ENCODE peak calls at places on chromosomes 6 and 20, in six cellular contexts. W, I, M, V, J and G are unnamed samples.
A peak's percentile ranks its signal among the peaks of the same experiment; 100 is the strongest.

GRCh38 chr6:40436685-40437604 is 150.2 kb downstream of the LRFN2 start:
- DNase-seq in W (no peak), V (no peak), J (no peak), M (no peak), I (no peak), G (no peak)

GRCh38 chr6:155380666-155381332 is 66.5 kb upstream of the TFB1M start:
- DNase-seq in J (no peak), W (peak; percentile 24), V (no peak), M (no peak), I (no peak), G (no peak)

GRCh38 chr20:32535316-32535952 is 49.7 kb downstream of the NOL4L start:
- DNase-seq in V (no peak), I (no peak), J (no peak), W (no peak), M (no peak), G (no peak)

GRCh38 chr6:154928325-154928922 is 66.7 kb upstream of the TIAM2 start:
- DNase-seq in M (peak; percentile 73), W (peak; percentile 73), J (peak; percentile 77), V (peak; percentile 76), I (peak; percentile 50), G (peak; percentile 66)

GRCh38 chr6:128731249-128732165 is 151.4 kb upstream of the LAMA2 start:
- DNase-seq in V (peak; percentile 69), M (no peak), W (peak; percentile 56), J (no peak), I (peak; percentile 41), G (no peak)

GRCh38 chr6:135866445-135867143 is 15.1 kb downstream of the PDE7B start:
- DNase-seq in J (no peak), I (no peak), W (no peak), M (no peak), V (no peak), G (no peak)

GRCh38 chr20:62652051-62652893 is 10.0 kb downstream of the SLCO4A1 start:
- DNase-seq in M (peak; percentile 61), J (peak; percentile 64), I (peak; percentile 88), W (peak; percentile 90), V (peak; percentile 96), G (peak; percentile 50)

GRCh38 chr6:6191476-6191875 is 129.0 kb downstream of the F13A1 start:
- DNase-seq in W (peak; percentile 13), M (peak; percentile 25), J (peak; percentile 49), V (no peak), I (no peak), G (no peak)

GRCh38 chr6:52286798-52287432 is 2.4 kb upstream of the MCM3 start:
- DNase-seq in V (peak; percentile 59), W (peak; percentile 89), I (peak; percentile 73), J (peak; percentile 64), M (peak; percentile 45), G (peak; percentile 74)

GRCh38 chr6:2658788-2659187 is 91.9 kb downstream of the MYLK4 start:
- DNase-seq in I (no peak), J (no peak), W (peak; percentile 68), V (no peak), M (no peak), G (no peak)
- TF ChIP-seq JUN in I (no peak), J (no peak), W (no peak), V (no peak), M (no peak), G (no peak)

DNA sequence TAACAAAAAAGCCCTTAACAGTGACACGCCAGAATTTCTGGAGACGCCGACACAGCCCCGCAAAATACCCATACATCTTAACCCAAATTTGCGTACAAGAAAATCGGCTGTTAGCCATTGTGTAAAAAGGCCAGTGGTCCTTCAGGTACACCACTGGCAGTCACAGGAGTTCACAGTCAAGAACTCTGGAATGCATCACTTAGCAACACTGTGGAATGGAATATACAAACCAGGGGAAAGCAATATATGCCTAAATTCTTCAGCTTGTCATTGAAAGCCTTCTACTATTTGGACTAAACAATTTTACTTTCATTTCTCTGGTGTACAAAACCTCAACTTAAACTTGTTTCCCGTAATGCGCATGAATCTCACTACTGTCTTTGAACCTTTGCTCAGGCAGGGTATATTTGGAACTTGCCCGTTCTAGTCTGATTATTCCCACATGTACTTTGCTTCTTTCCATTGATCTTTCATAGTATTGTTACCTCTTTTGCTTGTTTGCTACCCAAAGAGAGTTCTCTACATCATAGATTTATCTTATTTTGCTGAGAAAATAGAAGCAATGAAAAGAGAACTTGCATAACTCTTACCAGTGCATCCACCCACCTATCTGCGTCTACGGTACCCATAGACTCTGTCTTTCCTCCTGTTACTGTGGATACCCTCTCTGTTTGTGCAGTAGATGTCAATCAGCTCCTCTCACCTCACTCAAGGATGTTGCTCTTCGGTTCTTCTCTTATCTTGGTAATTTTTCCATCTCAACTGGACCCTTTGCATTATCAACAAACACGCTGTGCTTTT is at the start of gene ARMH2:
- DNase-seq in J (no peak), W (no peak), I (no peak), M (no peak), V (no peak), G (no peak)
- TF ChIP-seq JUN in J (no peak), W (no peak), I (no peak), M (no peak), V (no peak), G (no peak)

GRCh38 chr20:56793916-56794315 is 164.8 kb downstream of the TFAP2C start:
- DNase-seq in M (no peak), V (no peak), W (no peak), I (no peak), J (no peak), G (no peak)

GRCh38 chr20:56795492-56795891 is 166.4 kb downstream of the TFAP2C start:
- DNase-seq in J (no peak), V (no peak), W (no peak), I (no peak), M (no peak), G (no peak)

GRCh38 chr20:56798634-56799033 is 169.5 kb downstream of the TFAP2C start:
- DNase-seq in I (no peak), J (no peak), M (no peak), W (no peak), V (no peak), G (no peak)

GRCh38 chr20:56797023-56797422 is 167.9 kb downstream of the TFAP2C start:
- DNase-seq in W (no peak), I (no peak), M (no peak), V (no peak), J (no peak), G (no peak)

DNA sequence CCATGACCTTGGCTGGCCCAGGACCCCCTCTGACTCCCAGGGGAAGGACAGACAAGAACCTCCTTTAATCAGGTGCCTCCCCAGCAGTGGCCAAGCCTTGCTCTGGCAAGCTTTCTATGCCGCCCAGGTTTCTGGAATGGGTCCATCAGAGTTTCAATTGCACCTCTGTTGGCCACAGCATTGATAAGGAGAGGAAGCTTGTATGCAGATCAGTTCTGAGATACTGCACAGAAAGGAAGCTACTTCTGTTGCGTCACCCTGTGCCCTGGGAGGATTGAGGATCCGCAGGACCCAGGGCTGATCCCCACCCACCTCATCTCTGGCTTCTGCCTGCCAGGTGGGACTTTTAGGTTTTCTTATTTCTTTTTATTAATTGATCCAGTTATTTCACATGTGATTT is 167.2 kb downstream of the TFAP2C start:
- DNase-seq in W (no peak), V (no peak), I (no peak), M (no peak), J (no peak), G (no peak)
- TF ChIP-seq JUN in W (no peak), V (no peak), I (no peak), M (no peak), J (no peak), G (no peak)

DNA sequence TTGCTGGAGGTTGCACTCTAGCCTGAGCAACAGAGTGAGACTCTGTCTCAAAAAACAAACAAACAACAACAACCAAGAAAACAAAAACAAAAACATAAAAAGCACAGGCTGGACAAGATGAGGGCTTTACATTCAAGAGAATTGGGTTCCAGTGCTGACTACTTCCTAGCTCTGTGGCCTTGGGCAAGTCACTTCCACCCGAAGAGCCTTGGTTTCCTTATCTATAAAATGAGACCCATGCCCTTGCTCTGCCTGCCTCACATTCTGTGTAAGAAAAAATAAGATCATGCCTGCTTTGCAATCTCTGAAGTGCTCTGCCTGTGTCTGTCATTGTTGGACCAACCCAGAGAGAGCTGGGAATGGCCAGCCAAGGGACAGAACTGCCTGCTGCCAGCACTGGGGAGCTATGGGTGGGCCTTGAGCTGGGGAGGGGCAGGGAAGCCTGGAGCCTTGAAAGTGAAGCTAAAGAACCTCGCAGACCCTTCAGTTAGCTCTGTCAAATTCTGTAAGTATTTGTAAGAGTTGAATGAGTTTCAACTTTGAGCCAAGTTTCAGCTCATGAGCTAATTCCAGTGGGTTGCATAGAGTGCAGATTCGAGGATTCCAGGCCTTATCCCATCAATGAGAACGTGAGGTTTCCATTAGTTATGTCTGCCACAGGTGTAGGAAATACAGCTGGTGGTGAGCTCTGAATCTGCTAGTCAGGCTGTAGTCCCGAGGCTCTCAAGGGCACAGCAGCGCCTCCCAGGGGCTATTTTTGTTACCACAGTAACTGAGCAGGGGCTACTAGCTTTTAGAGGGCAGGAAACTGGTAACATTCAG is 93.2 kb downstream of the DLGAP4 start:
- DNase-seq in M (peak; percentile 78), V (peak; percentile 73), I (peak; percentile 75), W (peak; percentile 88), J (peak; percentile 97), G (peak; percentile 96)
- TF ChIP-seq JUN in M (no peak), V (no peak), I (no peak), W (no peak), J (no peak), G (no peak)

DNA sequence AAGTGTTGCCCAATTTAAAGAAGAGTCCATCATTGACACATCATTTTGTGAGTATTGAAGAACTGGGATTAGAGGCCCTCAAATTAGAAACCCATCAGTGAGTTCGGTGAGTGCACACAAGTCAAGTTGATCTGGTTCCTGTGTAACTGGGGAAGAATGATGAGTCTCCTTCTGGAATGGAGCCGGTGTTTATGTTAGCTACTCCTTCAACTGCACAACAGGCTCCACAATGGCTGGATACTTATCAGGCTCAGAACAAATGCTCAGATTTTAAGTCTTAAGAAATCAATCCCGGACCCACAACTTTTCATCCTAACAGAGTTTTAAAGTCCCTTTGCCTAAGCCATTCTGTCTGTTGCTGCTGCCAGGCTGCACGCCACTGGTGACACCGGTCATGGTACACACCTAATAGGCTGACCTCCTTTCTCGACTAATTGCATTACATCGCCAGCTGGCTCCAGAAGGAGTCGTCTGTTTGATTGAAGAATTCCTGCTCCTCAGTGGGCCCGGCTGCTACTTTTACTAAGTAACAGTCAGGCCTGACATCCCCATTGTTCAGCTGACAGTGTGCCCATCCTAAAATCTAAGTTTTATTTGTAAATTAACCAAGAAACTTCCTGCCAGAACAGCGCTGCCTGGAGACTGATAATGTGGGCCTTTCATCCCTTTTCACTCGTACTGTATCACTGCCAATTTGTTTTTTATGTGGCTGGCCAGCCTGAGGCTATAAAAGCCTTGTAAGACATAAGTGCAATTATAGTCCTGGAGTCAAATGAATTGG is 130.4 kb downstream of the INSM1 start:
- DNase-seq in I (no peak), V (no peak), J (no peak), M (no peak), W (no peak), G (no peak)
- TF ChIP-seq JUN in I (no peak), V (no peak), J (no peak), M (no peak), W (no peak), G (no peak)

GRCh38 chr6:138590796-138591709 is 91.8 kb upstream of the NHSL1 start:
- DNase-seq in V (peak; percentile 75), M (peak; percentile 73), J (peak; percentile 69), I (peak; percentile 62), W (peak; percentile 89), G (peak; percentile 74)
- TF ChIP-seq JUN in V (no peak), M (no peak), J (no peak), I (no peak), W (no peak), G (no peak)